ENCODE peak calls at places on chromosomes 2 and 18, in five cellular contexts. S is stimulated activated naive CD8-positive, alpha-beta T cell treated with anti-CD3 and anti-CD28 coated beads, Interleukin-15, Interleukin-2, amounts not matched to agents 100 U/mL and 50 U/mL, for 24 hours; D is aorta; G is HCT116; O is pancreas. A is an unnamed sample.

GRCh38 chr2:72300147-72300684 is 152.6 kb upstream of the CYP26B1 start:
- ATAC-seq in S (no peak), D (no peak), G (no peak), O (no peak), A (no peak)

GRCh38 chr18:43622024-43622423 is 344.7 kb upstream of the SYT4 start:
- ATAC-seq in S (no peak), D (no peak), G (no peak), O (no peak), A (no peak)

GRCh38 chr18:77607087-77607486 is 357.4 kb downstream of the GALR1 start:
- ATAC-seq in S (no peak), D (no peak), G (no peak), O (no peak), A (no peak)

GRCh38 chr18:37248281-37248680 is 317.3 kb downstream of the CELF4 start:
- ATAC-seq in S (no peak), D (no peak), G (no peak), O (no peak), A (no peak)

GRCh38 chr18:79577451-79578395 is 101.9 kb upstream of the CTDP1 start:
- ATAC-seq in S (peak), D (peak), G (no peak), O (peak), A (no peak)

GRCh38 chr2:151027147-151027546 is 234.5 kb downstream of the RBM43 start:
- ATAC-seq in S (no peak), D (no peak), G (no peak), O (no peak), A (no peak)

GRCh38 chr2:189024861-189025618 is 50.9 kb downstream of the COL3A1 start:
- ATAC-seq in S (no peak), D (peak), G (peak), O (no peak), A (no peak)

GRCh38 chr2:37555457-37555856 is 116.0 kb downstream of the CDC42EP3 start:
- ATAC-seq in S (peak), D (no peak), G (no peak), O (peak), A (no peak)

GRCh38 chr2:66437601-66438497 is 2.9 kb downstream of the MEIS1 start:
- ATAC-seq in S (no peak), D (no peak), G (no peak), O (peak), A (no peak)

GRCh38 chr2:230347659-230348305 is 20.8 kb downstream of the SP140L start:
- ATAC-seq in S (peak), D (no peak), G (no peak), O (peak), A (peak)

GRCh38 chr2:113281920-113282746 is 3.4 kb upstream of the PAX8 start:
- ATAC-seq in S (no peak), D (no peak), G (no peak), O (peak), A (no peak)

GRCh38 chr2:170530284-170530745 is 184.8 kb upstream of the SP5 start:
- ATAC-seq in S (no peak), D (peak), G (no peak), O (peak), A (peak)

GRCh38 chr2:160208662-160209229 is 8.7 kb upstream of the ITGB6 start:
- ATAC-seq in S (no peak), D (no peak), G (no peak), O (no peak), A (no peak)

GRCh38 chr2:160332318-160332717 is 132.2 kb upstream of the ITGB6 start:
- ATAC-seq in S (no peak), D (peak), G (no peak), O (peak), A (peak)

GRCh38 chr2:21836261-21836660 is 712.5 kb downstream of the TDRD15 start:
- ATAC-seq in S (no peak), D (no peak), G (no peak), O (no peak), A (no peak)

GRCh38 chr18:3510896-3511295 is 60.9 kb downstream of the TGIF1 start:
- ATAC-seq in S (no peak), D (no peak), G (no peak), O (no peak), A (no peak)

GRCh38 chr2:72271276-72271614 is 123.6 kb upstream of the CYP26B1 start:
- ATAC-seq in S (no peak), D (no peak), G (no peak), O (no peak), A (no peak)

A was measured in SK-N-SH treated with all-trans-retinoic acid at 6 μM for 48 hours.